ENCODE peak calls at places on chromosomes 12 and 14, in nine cellular contexts. S, Y, G, M, R, Z, U, H and C are unnamed samples.

GRCh38 chr12:15982471-15982870 is 71.3 kb downstream of the DERA start:
- DNase-seq in S (no peak), Y (no peak), G (no peak), M (no peak), R (no peak), Z (no peak), U (no peak), H (no peak), C (no peak)

GRCh38 chr12:30975581-30975980 is 49.0 kb downstream of the TSPAN11 start:
- DNase-seq in S (no peak), Y (no peak), G (no peak), M (no peak), R (no peak), Z (no peak), U (no peak), H (no peak), C (no peak)

GRCh38 chr12:93526786-93527428 is 45.6 kb upstream of the SOCS2 start:
- DNase-seq in S (peak; percentile 71), Y (peak; percentile 29), G (peak; percentile 38), M (peak; percentile 15), R (no peak), Z (peak; percentile 50), U (no peak), H (no peak), C (no peak)

GRCh38 chr12:45336762-45337596 is 121.1 kb downstream of the ANO6 start:
- DNase-seq in S (no peak), Y (no peak), G (no peak), M (no peak), R (no peak), Z (peak; percentile 62), U (no peak), H (no peak), C (no peak)

GRCh38 chr12:52655720-52656124 is 3.7 kb upstream of the KRT2 start:
- DNase-seq in S (peak; percentile 88), Y (no peak), G (peak; percentile 38), M (no peak), R (no peak), Z (no peak), U (peak; percentile 60), H (peak; percentile 10), C (no peak)

GRCh38 chr14:56004807-56005579 is 113.2 kb upstream of the PELI2 start:
- DNase-seq in S (peak; percentile 20), Y (peak; percentile 53), G (no peak), M (peak; percentile 44), R (no peak), Z (peak; percentile 35), U (peak; percentile 52), H (no peak), C (no peak)

GRCh38 chr12:47189753-47190152 is 110.0 kb upstream of the AMIGO2 start:
- DNase-seq in S (peak; percentile 41), Y (peak; percentile 74), G (no peak), M (no peak), R (no peak), Z (no peak), U (no peak), H (no peak), C (no peak)

GRCh38 chr14:96136361-96136760 is 68.3 kb upstream of the BDKRB2 start:
- DNase-seq in S (no peak), Y (no peak), G (no peak), M (no peak), R (no peak), Z (no peak), U (no peak), H (no peak), C (no peak)

GRCh38 chr14:86305058-86305457 is 775.1 kb downstream of the FLRT2 start:
- DNase-seq in S (no peak), Y (no peak), G (no peak), M (no peak), R (no peak), Z (no peak), U (no peak), H (no peak), C (no peak)

GRCh38 chr14:86311151-86311550 is 781.2 kb downstream of the FLRT2 start:
- DNase-seq in S (no peak), Y (no peak), G (no peak), M (no peak), R (no peak), Z (no peak), U (no peak), H (no peak), C (no peak)

DNA sequence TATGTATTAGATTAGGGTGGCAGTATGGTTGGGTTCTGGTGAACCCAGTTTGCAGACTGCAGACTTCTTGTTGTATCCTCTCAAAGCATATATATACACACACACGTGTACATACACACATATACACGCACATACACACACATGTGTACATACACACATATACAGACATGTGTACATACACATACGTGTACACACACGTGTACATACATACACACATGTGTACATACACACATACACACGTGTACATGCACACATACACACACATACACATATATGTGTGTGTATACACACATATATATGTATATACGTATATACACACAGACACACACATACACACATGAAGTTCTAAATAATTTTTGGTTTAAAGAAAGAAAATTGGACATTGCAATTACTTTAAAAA is 780.2 kb downstream of the FLRT2 start:
- DNase-seq in S (no peak), Y (no peak), G (no peak), M (no peak), R (no peak), Z (no peak), U (no peak), H (no peak), C (no peak)
- H3K4me3 ChIP-seq in S (no peak overlapping the region), Y (no peak overlapping the region), G (no peak overlapping the region), M (no peak overlapping the region), R (no peak overlapping the region), Z (no peak overlapping the region), U (no peak overlapping the region), H (no peak overlapping the region), C (no peak overlapping the region)

GRCh38 chr14:72921396-72921795 is 4.9 kb upstream of the DCAF4 start:
- DNase-seq in S (no peak), Y (no peak), G (no peak), M (no peak), R (no peak), Z (no peak), U (no peak), H (no peak), C (no peak)

GRCh38 chr14:72920008-72920407 is 6.3 kb upstream of the DCAF4 start:
- DNase-seq in S (no peak), Y (peak; percentile 56), G (no peak), M (no peak), R (no peak), Z (no peak), U (no peak), H (no peak), C (no peak)

GRCh38 chr14:72913809-72914208 is 12.5 kb upstream of the DCAF4 start:
- DNase-seq in S (no peak), Y (no peak), G (no peak), M (no peak), R (no peak), Z (no peak), U (no peak), H (no peak), C (no peak)

GRCh38 chr14:72916174-72916573 is 10.1 kb upstream of the DCAF4 start:
- DNase-seq in S (no peak), Y (peak; percentile 21), G (no peak), M (no peak), R (no peak), Z (no peak), U (no peak), H (no peak), C (no peak)

GRCh38 chr14:72917420-72917819 is 8.8 kb upstream of the DCAF4 start:
- DNase-seq in S (no peak), Y (no peak), G (no peak), M (no peak), R (no peak), Z (no peak), U (no peak), H (no peak), C (no peak)
- H3K27me3 ChIP-seq in S (no peaks in the 10 kb centered on the region), Y (no peaks in the 10 kb centered on the region), G (no peaks in the 10 kb centered on the region), M (peaks cover 13% of the 10 kb centered on the region), R (no peaks in the 10 kb centered on the region), Z (peaks cover 2% of the 10 kb centered on the region), U (peaks cover 5% of the 10 kb centered on the region), H (no peaks in the 10 kb centered on the region), C (no peaks in the 10 kb centered on the region)

GRCh38 chr12:121017966-121018491 is 1.7 kb upstream of the C12orf43 start:
- DNase-seq in S (no peak), Y (no peak), G (peak; percentile 38), M (no peak), R (no peak), Z (no peak), U (no peak), H (no peak), C (no peak)

GRCh38 chr12:121018860-121019259 is 2.6 kb upstream of the C12orf43 start:
- DNase-seq in S (no peak), Y (no peak), G (no peak), M (no peak), R (no peak), Z (no peak), U (no peak), H (no peak), C (no peak)

GRCh38 chr12:121011820-121012219 is 4.5 kb downstream of the C12orf43 start:
- DNase-seq in S (no peak), Y (no peak), G (no peak), M (no peak), R (no peak), Z (no peak), U (no peak), H (no peak), C (no peak)

GRCh38 chr12:121013715-121014114 is 2.6 kb downstream of the C12orf43 start:
- DNase-seq in S (no peak), Y (no peak), G (no peak), M (no peak), R (no peak), Z (no peak), U (no peak), H (no peak), C (no peak)

GRCh38 chr12:121015825-121016766 is at the start of gene C12orf43:
- DNase-seq in S (peak; percentile 92), Y (peak; percentile 99), G (peak; percentile 94), M (peak; percentile 96), R (peak; percentile 83), Z (no peak), U (peak; percentile 92), H (peak; percentile 84), C (peak; percentile 82)
- TF ChIP-seq CTCF in S (no peak), Y (no peak), G (no peak), M (no peak), R (no peak), Z (no peak), U (no peak), H (no peak), C (no peak)

GRCh38 chr12:24707379-24707778 is 241.5 kb downstream of the BCAT1 start:
- DNase-seq in S (no peak), Y (no peak), G (no peak), M (no peak), R (no peak), Z (no peak), U (no peak), H (no peak), C (no peak)

GRCh38 chr12:24708029-24708428 is 240.9 kb downstream of the BCAT1 start:
- DNase-seq in S (no peak), Y (no peak), G (no peak), M (no peak), R (no peak), Z (no peak), U (no peak), H (no peak), C (no peak)

GRCh38 chr12:24708718-24709117 is 240.2 kb downstream of the BCAT1 start:
- DNase-seq in S (no peak), Y (no peak), G (no peak), M (no peak), R (no peak), Z (no peak), U (no peak), H (no peak), C (no peak)

GRCh38 chr12:24709201-24709600 is 239.7 kb downstream of the BCAT1 start:
- DNase-seq in S (no peak), Y (no peak), G (no peak), M (no peak), R (no peak), Z (no peak), U (no peak), H (no peak), C (no peak)

DNA sequence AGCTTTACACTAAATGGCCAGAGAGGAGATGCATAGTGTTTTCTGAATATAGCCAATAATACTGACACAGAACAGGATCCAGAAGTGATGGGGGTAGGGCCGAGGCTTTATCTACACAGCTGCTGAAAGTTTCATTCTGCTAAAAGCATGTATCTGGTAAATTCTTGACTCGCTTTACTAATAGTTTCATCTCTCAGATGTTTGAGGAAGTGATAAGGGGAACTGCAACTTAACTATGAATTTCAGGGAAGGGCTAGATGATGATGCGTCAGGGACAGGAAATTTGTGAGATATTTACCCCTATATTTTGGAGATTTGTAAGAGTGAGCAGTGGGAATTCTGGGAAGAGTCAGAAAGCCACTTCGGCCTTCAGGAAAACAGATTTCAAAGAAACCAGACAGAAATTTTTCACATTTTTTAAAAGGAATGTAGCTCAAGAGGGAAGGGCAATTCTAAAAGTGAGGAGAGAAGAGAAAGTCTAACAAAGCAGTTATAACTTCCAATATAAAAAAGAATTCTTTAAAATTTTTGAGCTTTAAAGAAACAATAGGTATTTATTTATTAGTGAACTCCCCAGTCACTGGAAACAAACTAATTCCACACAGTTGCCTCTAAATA is 243.1 kb downstream of the BCAT1 start:
- DNase-seq in S (no peak), Y (no peak), G (no peak), M (no peak), R (no peak), Z (no peak), U (no peak), H (no peak), C (no peak)
- H3K4me3 ChIP-seq in S (no peak overlapping the region), Y (no peak overlapping the region), G (no peak overlapping the region), M (no peak overlapping the region), R (no peak overlapping the region), Z (no peak overlapping the region), U (no peak overlapping the region), H (no peak overlapping the region), C (no peak overlapping the region)